ENCODE peak calls at places on chromosomes 2 and 18, in four cellular contexts. T is PC-3, M is MM.1S, P is SK-N-SH. A is an unnamed sample.
A peak's percentile ranks its signal among the peaks of the same experiment; 100 is the strongest.

GRCh38 chr18:48475635-48476549 is 62.9 kb upstream of the CTIF start:
- DNase-seq in T (peak; percentile 63), M (peak; percentile 67), P (peak; percentile 73), A (peak; percentile 83)

GRCh38 chr2:111227716-111228141 is 107.0 kb downstream of the BCL2L11 start:
- DNase-seq in T (peak; percentile 37), M (no peak), P (no peak), A (peak; percentile 73)

GRCh38 chr2:48483506-48483905 is 46.4 kb upstream of the STON1 start:
- DNase-seq in T (no peak), M (no peak), P (no peak), A (no peak)

GRCh38 chr2:234773764-234774409 is 177.9 kb upstream of the SH3BP4 start:
- DNase-seq in T (no peak), M (no peak), P (no peak), A (no peak)

GRCh38 chr2:127610561-127610960 is 35.4 kb upstream of the GPR17 start:
- DNase-seq in T (no peak), M (no peak), P (no peak), A (no peak)

GRCh38 chr18:3458952-3459853 is 9.2 kb downstream of the TGIF1 start:
- DNase-seq in T (peak; percentile 95), M (no peak), P (no peak), A (peak; percentile 83)

GRCh38 chr2:221205103-221205502 is 367.0 kb downstream of the EPHA4 start:
- DNase-seq in T (peak; percentile 41), M (no peak), P (no peak), A (no peak)

GRCh38 chr18:9842446-9842845 is 43.3 kb upstream of the TXNDC2 start:
- DNase-seq in T (no peak), M (no peak), P (no peak), A (no peak)

GRCh38 chr2:59296279-59296678 is 1055.2 kb upstream of the FANCL start:
- DNase-seq in T (no peak), M (no peak), P (no peak), A (no peak)

GRCh38 chr18:23165271-23165670 is 30.0 kb downstream of the CABLES1 start:
- DNase-seq in T (no peak), M (no peak), P (no peak), A (no peak)

GRCh38 chr18:79965119-79965902 is 868 bp downstream of the HSBP1L1 start:
- DNase-seq in T (peak; percentile 72), M (no peak), P (peak; percentile 58), A (peak; percentile 82)

GRCh38 chr2:45936623-45936979 is 285.1 kb downstream of the PRKCE start:
- DNase-seq in T (no peak), M (no peak), P (no peak), A (no peak)

GRCh38 chr2:102736174-102736606 is 25.6 kb upstream of the TMEM182 start:
- DNase-seq in T (peak; percentile 29), M (peak; percentile 31), P (peak; percentile 64), A (peak; percentile 52)

GRCh38 chr18:4510709-4511108 is 55.6 kb upstream of the DLGAP1 start:
- DNase-seq in T (no peak), M (no peak), P (peak; percentile 10), A (no peak)

GRCh38 chr2:96374211-96374951 is 38.8 kb downstream of the NCAPH start:
- DNase-seq in T (peak; percentile 76), M (no peak), P (peak; percentile 64), A (peak; percentile 38)

GRCh38 chr2:128640847-128641360 is 322.2 kb upstream of the HS6ST1 start:
- DNase-seq in T (no peak), M (no peak), P (no peak), A (no peak)

GRCh38 chr2:128641421-128642095 is 322.9 kb upstream of the HS6ST1 start:
- DNase-seq in T (no peak), M (no peak), P (no peak), A (no peak)

GRCh38 chr2:128639693-128640092 is 321.0 kb upstream of the HS6ST1 start:
- DNase-seq in T (no peak), M (no peak), P (no peak), A (peak; percentile 14)

GRCh38 chr2:128638741-128639477 is 320.2 kb upstream of the HS6ST1 start:
- DNase-seq in T (no peak), M (no peak), P (peak; percentile 42), A (peak; percentile 70)

DNA sequence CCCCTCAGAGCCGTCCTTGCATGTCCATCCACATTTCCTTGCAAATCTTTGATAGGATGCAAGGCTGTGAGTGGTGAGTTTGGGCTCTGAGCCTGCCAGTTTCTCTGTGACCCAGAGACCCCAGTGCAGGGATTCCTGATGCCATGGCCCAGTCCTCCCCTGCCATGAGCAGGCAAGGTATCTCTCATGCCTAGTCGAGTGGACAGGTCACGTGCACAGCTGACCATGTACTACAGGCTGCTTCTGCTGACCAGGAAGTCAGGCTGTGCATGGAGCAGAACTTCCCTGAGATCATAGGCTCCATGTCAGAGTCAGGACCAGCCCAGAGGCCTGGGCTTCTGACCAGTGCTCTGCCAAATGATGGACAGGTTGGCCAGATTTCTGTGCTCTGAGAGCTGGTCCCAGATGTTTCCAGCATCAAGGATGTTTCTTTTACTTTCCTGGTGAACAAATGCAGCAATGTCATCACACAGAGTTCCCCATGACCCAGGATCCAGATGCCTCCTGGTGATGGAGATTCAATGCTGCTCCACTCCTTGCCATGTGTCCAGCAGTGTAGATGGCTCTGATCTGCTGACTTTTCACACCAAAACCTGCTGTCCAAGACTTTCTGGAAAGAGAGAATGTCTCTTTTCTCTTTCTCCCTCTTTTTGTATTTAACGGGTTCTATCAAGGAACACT is 321.6 kb upstream of the HS6ST1 start:
- DNase-seq in T (no peak), M (no peak), P (no peak), A (peak; percentile 14)
- H3K9me2 ChIP-seq in T (no peaks in the 10 kb centered on the region), M (no peaks in the 10 kb centered on the region), P (no peaks in the 10 kb centered on the region), A (no peaks in the 10 kb centered on the region)

GRCh38 chr2:240917684-240918257 is 11.6 kb downstream of the CROCC2 start:
- DNase-seq in T (no peak), M (no peak), P (peak; percentile 73), A (peak; percentile 24)

GRCh38 chr2:240916571-240917008 is 10.5 kb downstream of the CROCC2 start:
- DNase-seq in T (peak; percentile 55), M (no peak), P (peak; percentile 88), A (peak; percentile 97)

GRCh38 chr2:240915526-240916335 is 9.6 kb downstream of the CROCC2 start:
- DNase-seq in T (no peak), M (no peak), P (no peak), A (no peak)

GRCh38 chr2:240918258-240919091 is 12.3 kb downstream of the CROCC2 start:
- DNase-seq in T (no peak), M (no peak), P (peak; percentile 18), A (no peak)

DNA sequence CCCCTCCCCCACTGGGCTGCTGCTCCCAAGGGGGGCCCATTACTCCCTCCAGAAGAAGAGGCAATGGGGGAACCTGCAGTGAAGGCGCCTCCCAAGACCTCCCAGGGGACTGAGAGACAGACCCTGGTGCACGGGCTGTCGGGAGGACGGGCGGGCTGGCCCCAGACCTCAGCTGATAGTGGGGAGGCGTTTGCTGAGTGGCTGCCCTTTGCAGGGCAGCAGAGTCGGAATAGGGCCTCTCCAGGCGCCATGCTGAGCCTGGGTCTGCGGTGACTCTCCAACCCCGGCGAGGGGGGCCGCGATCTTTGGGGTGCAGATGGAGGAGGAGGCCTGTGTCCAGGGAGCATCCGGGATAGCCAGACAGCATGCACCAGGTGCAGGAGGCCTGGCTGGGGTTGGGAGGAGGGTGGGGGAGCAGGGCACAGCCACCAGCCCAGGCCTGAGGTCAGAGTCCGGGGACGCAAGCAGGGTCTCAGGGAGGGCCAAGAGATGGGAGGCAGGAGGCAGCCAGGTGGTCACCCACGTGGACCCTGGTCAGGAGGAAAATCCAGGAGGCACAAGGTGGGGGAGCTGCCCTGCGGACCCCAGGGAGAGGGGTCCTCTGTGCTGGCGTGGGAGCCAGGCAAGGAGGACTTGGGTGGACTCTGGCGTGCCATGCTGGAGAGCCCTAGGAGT is 11.0 kb downstream of the CROCC2 start:
- DNase-seq in T (no peak), M (no peak), P (no peak), A (no peak)
- H3K9ac ChIP-seq in T (no peak overlapping the region), M (no peak overlapping the region), P (no peak overlapping the region), A (peak overlapping the region; percentile 48)

GRCh38 chr2:95062247-95062646 is 36.7 kb downstream of the MAL start:
- DNase-seq in T (no peak), M (no peak), P (no peak), A (no peak)
- H3F3A ChIP-seq in T (no peaks in the 10 kb centered on the region), M (no peaks in the 10 kb centered on the region), P (no peaks in the 10 kb centered on the region), A (no peaks in the 10 kb centered on the region)

DNA sequence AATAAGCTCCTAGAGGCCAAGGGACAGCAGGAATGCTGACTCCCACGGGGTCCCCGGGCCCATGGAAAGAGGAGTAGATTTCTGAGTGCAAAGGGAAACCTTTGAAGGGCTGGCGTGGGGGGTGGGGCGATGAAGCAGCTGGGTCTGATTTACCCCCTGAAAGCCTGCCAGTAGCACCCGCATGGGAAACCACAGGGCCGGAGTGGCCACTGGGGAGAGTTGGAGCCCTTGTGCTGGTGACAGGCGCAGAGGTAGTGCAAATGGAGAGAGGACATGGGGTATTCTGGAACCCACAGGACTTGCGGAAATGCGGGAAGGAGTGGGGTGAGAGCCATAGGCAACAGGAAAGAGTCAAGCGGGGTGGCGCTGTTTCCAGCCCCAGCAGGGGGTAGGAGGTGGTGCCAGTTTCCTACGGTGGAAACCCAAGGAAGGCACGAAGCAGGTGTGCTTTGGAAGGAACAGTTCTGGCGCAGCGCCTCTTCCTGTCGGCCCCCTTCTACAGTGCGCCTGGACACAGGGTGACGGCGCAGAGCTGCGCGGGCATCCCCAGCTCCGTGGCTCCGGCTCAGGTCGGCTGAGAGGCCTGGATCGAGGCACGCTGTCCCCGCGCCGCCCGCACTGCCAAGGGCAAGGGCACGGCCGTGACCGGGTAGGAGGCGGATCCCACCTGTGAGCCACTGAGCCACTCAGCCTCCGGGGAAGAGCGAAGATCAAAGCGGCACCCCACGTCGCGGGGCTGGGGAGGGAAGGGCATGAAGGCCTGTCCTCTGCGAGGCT is 149.0 kb upstream of the GLI2 start:
- DNase-seq in T (no peak), M (no peak), P (no peak), A (no peak)
- H3K9me2 ChIP-seq in T (no peaks in the 10 kb centered on the region), M (no peaks in the 10 kb centered on the region), P (no peaks in the 10 kb centered on the region), A (no peaks in the 10 kb centered on the region)

DNA sequence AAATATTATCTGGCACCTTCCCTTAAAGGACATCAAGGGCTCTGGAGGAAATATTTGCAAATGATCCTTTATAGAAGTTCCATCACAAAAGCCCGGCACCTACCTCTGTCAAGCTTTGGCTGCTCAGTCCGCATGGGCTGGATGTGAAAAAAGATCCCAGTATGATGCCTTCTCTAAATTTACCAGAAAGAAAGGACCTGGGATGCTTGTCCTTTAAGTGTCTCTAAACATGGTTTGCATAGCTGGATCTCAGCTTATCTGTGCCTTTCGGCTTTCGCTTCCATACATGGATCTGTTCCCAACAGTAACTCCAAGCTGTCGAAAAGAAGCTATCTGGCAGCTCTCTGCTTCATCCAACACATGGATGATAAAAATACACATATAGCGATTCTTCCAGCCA is 60.4 kb upstream of the SLC8A1 start:
- DNase-seq in T (no peak), M (no peak), P (no peak), A (no peak)
- H3K9ac ChIP-seq in T (no peak overlapping the region), M (no peak overlapping the region), P (no peak overlapping the region), A (peak overlapping the region; percentile 48)

GRCh38 chr2:98585386-98585785 is 22.9 kb downstream of the COA5 start:
- DNase-seq in T (no peak), M (no peak), P (no peak), A (no peak)
- H3F3A ChIP-seq in T (no peaks in the 10 kb centered on the region), M (peaks cover 4% of the 10 kb centered on the region), P (peaks cover 4% of the 10 kb centered on the region), A (no peaks in the 10 kb centered on the region)

GRCh38 chr2:134642938-134643337 is 75.9 kb downstream of the TMEM163 start:
- DNase-seq in T (no peak), M (no peak), P (no peak), A (no peak)

GRCh38 chr2:134647607-134648256 is 71.1 kb downstream of the TMEM163 start:
- DNase-seq in T (no peak), M (no peak), P (no peak), A (no peak)

GRCh38 chr2:134648547-134648946 is 70.3 kb downstream of the TMEM163 start:
- DNase-seq in T (no peak), M (no peak), P (no peak), A (no peak)
- H3K9me2 ChIP-seq in T (no peaks in the 10 kb centered on the region), M (no peaks in the 10 kb centered on the region), P (no peaks in the 10 kb centered on the region), A (no peaks in the 10 kb centered on the region)

GRCh38 chr2:23941644-23942043 is 1.4 kb downstream of the UBXN2A start:
- DNase-seq in T (no peak), M (no peak), P (no peak), A (no peak)
- H3K9ac ChIP-seq in T (peak overlapping the region; percentile 81), M (peak overlapping the region; percentile 60), P (peak overlapping the region; percentile 69), A (peak overlapping the region; percentile 79)